ENCODE peak calls at places on chromosome 7, in ten cellular contexts. W, J, D, V, Y, E, G, N, K and X are unnamed samples.

GRCh38 chr7:99579956-99580777 is 17.9 kb upstream of the TMEM225B start:
- DNase-seq in W (peak; percentile 23), J (peak; percentile 88), D (peak; percentile 30), V (peak; percentile 86), Y (peak; percentile 40), E (no peak), G (peak; percentile 54), N (no peak), K (peak; percentile 24), X (no peak)

GRCh38 chr7:116661741-116662329 is 10.2 kb upstream of the MET start:
- DNase-seq in W (no peak), J (peak; percentile 34), D (no peak), V (no peak), Y (no peak), E (no peak), G (no peak), N (no peak), K (no peak), X (no peak)

GRCh38 chr7:137717811-137718271 is 128.9 kb downstream of the DGKI start:
- DNase-seq in W (peak; percentile 63), J (peak; percentile 75), D (no peak), V (no peak), Y (peak; percentile 89), E (no peak), G (no peak), N (no peak), K (no peak), X (no peak)

GRCh38 chr7:113026941-113027340 is 59.7 kb downstream of the GPR85 start:
- DNase-seq in W (peak; percentile 45), J (peak; percentile 35), D (no peak), V (peak; percentile 7), Y (peak; percentile 47), E (no peak), G (no peak), N (no peak), K (no peak), X (no peak)

GRCh38 chr7:158821173-158822021 is 7.9 kb downstream of the ESYT2 start:
- DNase-seq in W (peak; percentile 75), J (no peak), D (no peak), V (no peak), Y (peak; percentile 94), E (peak; percentile 81), G (no peak), N (peak; percentile 77), K (no peak), X (peak; percentile 50)

GRCh38 chr7:43938892-43939482 is 12.8 kb downstream of the UBE2D4 start:
- DNase-seq in W (no peak), J (no peak), D (no peak), V (no peak), Y (no peak), E (no peak), G (no peak), N (no peak), K (peak; percentile 48), X (no peak)

GRCh38 chr7:37382546-37383088 is 66.0 kb downstream of the ELMO1 start:
- DNase-seq in W (no peak), J (no peak), D (no peak), V (no peak), Y (no peak), E (no peak), G (no peak), N (no peak), K (no peak), X (no peak)

GRCh38 chr7:127629268-127629854 is 11.4 kb upstream of the PAX4 start:
- DNase-seq in W (no peak), J (peak; percentile 65), D (peak; percentile 22), V (peak; percentile 61), Y (no peak), E (peak; percentile 32), G (no peak), N (no peak), K (peak; percentile 47), X (peak; percentile 72)

GRCh38 chr7:138992052-138992531 is 10.9 kb upstream of the KIAA1549 start:
- DNase-seq in W (peak; percentile 77), J (no peak), D (no peak), V (no peak), Y (peak; percentile 89), E (no peak), G (no peak), N (no peak), K (no peak), X (no peak)

GRCh38 chr7:132742152-132742551 is 165.9 kb upstream of the PLXNA4 start:
- DNase-seq in W (peak; percentile 89), J (no peak), D (no peak), V (no peak), Y (peak; percentile 98), E (peak; percentile 78), G (no peak), N (no peak), K (no peak), X (no peak)

GRCh38 chr7:4018917-4019316 is 663.2 kb upstream of the FOXK1 start:
- DNase-seq in W (no peak), J (no peak), D (no peak), V (no peak), Y (no peak), E (no peak), G (no peak), N (no peak), K (no peak), X (no peak)

GRCh38 chr7:2633538-2634264 is 1.9 kb downstream of the TTYH3 start:
- DNase-seq in W (peak; percentile 89), J (no peak), D (peak; percentile 24), V (no peak), Y (peak; percentile 89), E (peak; percentile 57), G (peak; percentile 78), N (no peak), K (no peak), X (peak; percentile 27)
- H3K4me3 ChIP-seq in W (peak overlapping the region; percentile 73), J (peak overlapping the region; percentile 97), D (peak overlapping the region; percentile 34), V (peak overlapping the region; percentile 96), Y (peak overlapping the region; percentile 90), E (peak overlapping the region; percentile 89), G (peak overlapping the region; percentile 68), N (peak overlapping the region; percentile 98), K (peak overlapping the region; percentile 89), X (peak overlapping the region; percentile 78)

GRCh38 chr7:142894112-142894835 is 8.7 kb upstream of the TRPV6 start:
- DNase-seq in W (no peak), J (no peak), D (no peak), V (no peak), Y (no peak), E (no peak), G (no peak), N (no peak), K (no peak), X (no peak)

GRCh38 chr7:142890838-142891485 is 5.4 kb upstream of the TRPV6 start:
- DNase-seq in W (no peak), J (no peak), D (no peak), V (no peak), Y (no peak), E (no peak), G (no peak), N (no peak), K (no peak), X (no peak)

GRCh38 chr7:142891490-142892082 is 6.0 kb upstream of the TRPV6 start:
- DNase-seq in W (no peak), J (no peak), D (no peak), V (no peak), Y (no peak), E (no peak), G (no peak), N (no peak), K (no peak), X (no peak)

GRCh38 chr7:142894886-142895593 is 9.5 kb upstream of the TRPV6 start:
- DNase-seq in W (no peak), J (no peak), D (no peak), V (no peak), Y (no peak), E (no peak), G (no peak), N (no peak), K (no peak), X (no peak)

DNA sequence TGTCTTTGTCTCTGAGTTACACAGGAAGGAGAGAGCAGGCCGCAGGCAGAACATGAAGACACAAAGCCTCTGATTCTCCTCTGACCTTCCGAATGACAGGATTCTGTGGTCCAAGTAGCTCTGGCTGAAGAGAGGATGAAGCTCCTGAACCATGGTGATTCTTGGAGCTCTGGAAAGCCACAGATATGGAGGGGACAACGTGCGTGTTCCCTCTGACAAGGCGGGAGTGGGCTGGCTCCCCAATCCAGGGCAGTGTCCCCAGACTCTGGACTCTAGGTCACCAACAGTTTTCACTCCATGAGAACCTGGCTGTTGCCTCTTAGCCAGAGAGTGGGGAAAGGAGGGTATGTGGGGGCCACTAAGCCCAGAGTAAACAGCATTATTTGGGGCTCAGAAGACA is 7.4 kb upstream of the TRPV6 start:
- DNase-seq in W (no peak), J (no peak), D (no peak), V (no peak), Y (no peak), E (no peak), G (no peak), N (no peak), K (no peak), X (no peak)
- H3K4me1 ChIP-seq in W (no peaks in the 10 kb centered on the region), J (no peaks in the 10 kb centered on the region), D (no peaks in the 10 kb centered on the region), V (no peaks in the 10 kb centered on the region), Y (no peaks in the 10 kb centered on the region), E (no peaks in the 10 kb centered on the region), G (no peaks in the 10 kb centered on the region), N (no peaks in the 10 kb centered on the region), K (no peaks in the 10 kb centered on the region), X (no peaks in the 10 kb centered on the region)

DNA sequence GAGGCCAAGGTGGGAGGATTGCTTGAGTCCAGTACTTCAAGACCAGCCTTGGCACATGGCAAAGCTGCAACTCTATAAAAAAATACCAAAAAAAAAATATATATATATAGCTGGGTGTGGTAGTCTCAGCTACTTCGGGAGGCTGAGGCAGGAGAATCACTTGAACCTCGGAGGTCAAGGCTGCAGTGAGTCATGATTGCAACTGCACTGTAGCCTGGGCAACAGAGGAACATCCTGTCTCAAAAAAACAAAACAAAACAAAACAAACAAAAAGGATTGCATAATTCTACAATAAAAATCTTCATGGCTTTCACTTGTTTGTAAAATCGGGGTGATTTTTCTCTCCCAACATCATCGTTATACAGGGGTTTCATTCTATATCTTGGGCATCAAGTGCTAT is 35.1 kb downstream of the GUSB start:
- DNase-seq in W (peak; percentile 37), J (no peak), D (no peak), V (no peak), Y (peak; percentile 7), E (peak; percentile 78), G (no peak), N (peak; percentile 30), K (peak; percentile 42), X (no peak)
- H3K4me3 ChIP-seq in W (no peak overlapping the region), J (no peak overlapping the region), D (no peak overlapping the region), V (no peak overlapping the region), Y (no peak overlapping the region), E (no peak overlapping the region), G (no peak overlapping the region), N (no peak overlapping the region), K (no peak overlapping the region), X (no peak overlapping the region)

DNA sequence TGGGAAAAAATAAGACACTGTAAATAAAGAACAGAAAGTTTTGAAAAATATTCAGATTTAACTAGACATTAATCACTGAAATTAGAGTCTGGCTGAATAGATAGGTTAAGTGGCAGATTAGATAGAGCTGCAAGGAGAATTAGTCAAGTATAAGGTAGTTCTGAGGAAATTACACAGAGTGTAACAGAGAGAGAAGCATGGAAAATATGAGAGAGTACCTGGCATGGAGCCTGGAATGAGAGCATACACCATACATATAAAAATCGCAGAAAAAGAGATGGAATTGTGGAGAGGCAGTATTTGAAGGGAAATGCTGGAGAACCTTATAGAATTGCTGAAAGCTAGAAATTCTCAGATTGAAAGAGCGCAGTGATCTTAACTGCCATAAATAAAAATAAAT is 46.9 kb downstream of the ZNRF2 start:
- DNase-seq in W (peak; percentile 50), J (no peak), D (no peak), V (no peak), Y (peak; percentile 40), E (no peak), G (no peak), N (no peak), K (no peak), X (no peak)
- H3K4me1 ChIP-seq in W (no peaks in the 10 kb centered on the region), J (no peaks in the 10 kb centered on the region), D (peaks cover 23% of the 10 kb centered on the region), V (peaks cover 9% of the 10 kb centered on the region), Y (no peaks in the 10 kb centered on the region), E (peaks cover 32% of the 10 kb centered on the region), G (no peaks in the 10 kb centered on the region), N (peaks cover 7% of the 10 kb centered on the region), K (no peaks in the 10 kb centered on the region), X (peaks cover 43% of the 10 kb centered on the region)